ENCODE peak calls at places on chromosome 16, in four cellular contexts. D, J, B and F are unnamed samples.
A peak's percentile ranks its signal among the peaks of the same experiment; 100 is the strongest.

GRCh38 chr16:7185689-7186088 is 147.0 kb upstream of the RBFOX1 start:
- DNase-seq in D (no peak), B (no peak), J (no peak), F (no peak)

GRCh38 chr16:4404247-4404966 is 12.0 kb downstream of the CORO7 start:
- DNase-seq in D (peak; percentile 93), J (no peak), B (peak; percentile 32), F (peak; percentile 50)

GRCh38 chr16:66925322-66925840 is at the start of gene RRAD:
- DNase-seq in D (peak; percentile 67), B (peak; percentile 56), J (peak; percentile 73), F (peak; percentile 83)

GRCh38 chr16:54808890-54809289 is 121.8 kb upstream of the IRX5 start:
- DNase-seq in D (no peak), J (no peak), B (no peak), F (no peak)

GRCh38 chr16:51391798-51392511 is 240.9 kb upstream of the SALL1 start:
- DNase-seq in B (no peak), J (no peak), D (peak; percentile 83), F (no peak)

GRCh38 chr16:22646948-22647556 is 136.4 kb downstream of the NPIPB5 start:
- DNase-seq in B (no peak), D (no peak), J (no peak), F (no peak)

GRCh38 chr16:22614271-22614947 is 103.7 kb downstream of the NPIPB5 start:
- DNase-seq in J (no peak), B (peak; percentile 56), D (peak; percentile 28), F (no peak)

GRCh38 chr16:391885-392335 is 5.1 kb upstream of the NME4 start:
- DNase-seq in B (peak; percentile 65), J (peak; percentile 32), D (peak; percentile 97), F (no peak)

GRCh38 chr16:8493885-8494487 is 96.3 kb downstream of the TMEM114 start:
- DNase-seq in J (no peak), B (no peak), D (peak; percentile 50), F (no peak)

GRCh38 chr16:57127037-57127763 is 34.8 kb downstream of the CPNE2 start:
- DNase-seq in J (no peak), D (no peak), B (no peak), F (no peak)

GRCh38 chr16:57127836-57128235 is 35.5 kb downstream of the CPNE2 start:
- DNase-seq in J (no peak), D (no peak), B (no peak), F (no peak)

GRCh38 chr16:57123969-57124674 is 31.7 kb downstream of the CPNE2 start:
- DNase-seq in J (no peak), D (no peak), B (no peak), F (no peak)

GRCh38 chr16:57125969-57126368 is 33.6 kb downstream of the CPNE2 start:
- DNase-seq in B (no peak), D (no peak), J (no peak), F (no peak)

GRCh38 chr16:57126412-57126811 is 34.0 kb downstream of the CPNE2 start:
- DNase-seq in D (no peak), J (no peak), B (no peak), F (no peak)
- H3K36me3 ChIP-seq in D (no peaks in the 10 kb centered on the region), J (no peaks in the 10 kb centered on the region), B (no peaks in the 10 kb centered on the region), F (no peaks in the 10 kb centered on the region)

GRCh38 chr16:84614914-84615813 is 2.7 kb downstream of the COTL1 start:
- DNase-seq in B (no peak), J (no peak), D (no peak), F (no peak)
- TF ChIP-seq POLR2A in B (no peak), J (no peak), D (no peak), F (no peak)

DNA sequence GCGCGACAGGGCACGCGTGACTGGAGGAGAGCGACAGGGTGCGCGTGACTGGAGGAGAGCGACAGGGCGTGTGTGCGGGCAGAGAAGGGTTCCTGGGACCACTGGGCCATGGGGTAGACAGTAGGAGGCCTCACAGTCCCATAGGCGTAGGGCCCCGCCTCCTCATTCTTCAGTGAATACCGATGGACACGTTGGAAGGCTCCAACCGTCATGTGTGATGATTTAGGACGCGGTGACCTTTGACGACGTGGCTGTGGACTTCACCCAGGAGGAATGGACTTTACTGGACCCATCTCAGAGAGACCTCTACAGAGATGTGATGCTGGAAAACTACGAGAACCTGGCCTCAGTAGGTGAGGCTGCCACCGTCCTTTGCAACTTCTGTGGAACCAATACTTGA is 5.4 kb downstream of the ZNF778 start:
- DNase-seq in J (no peak), D (no peak), B (no peak), F (no peak)
- H3K36me3 ChIP-seq in J (peaks cover 17% of the 10 kb centered on the region), D (peaks cover 37% of the 10 kb centered on the region), B (peaks cover 41% of the 10 kb centered on the region), F (no peaks in the 10 kb centered on the region)

DNA sequence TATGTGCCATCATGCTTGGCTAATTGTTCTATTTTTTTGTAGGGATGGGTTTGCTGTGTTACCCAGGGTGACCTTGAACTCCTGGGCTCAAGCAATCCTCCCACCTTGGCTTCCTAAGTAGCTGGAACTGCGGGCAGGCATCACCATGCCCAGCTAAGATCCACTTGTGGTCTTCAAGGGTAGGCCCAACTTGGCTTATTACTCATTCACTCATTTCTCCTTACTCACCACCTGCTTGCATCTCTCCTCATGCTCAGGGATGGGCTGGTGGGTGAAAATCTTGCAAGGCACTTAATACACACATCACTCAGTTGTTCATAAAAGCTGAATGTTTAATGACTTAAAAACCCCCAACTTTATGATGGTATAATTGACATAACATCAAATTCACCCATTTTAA is 207.8 kb downstream of the SHISA9 start:
- DNase-seq in B (no peak), J (no peak), D (no peak), F (no peak)
- TF ChIP-seq POLR2A in B (no peak), J (no peak), D (no peak), F (no peak)

GRCh38 chr16:83830091-83830768 is 22.5 kb downstream of the HSBP1 start:
- DNase-seq in B (no peak), D (no peak), J (no peak), F (no peak)

GRCh38 chr16:83831451-83831987 is 23.7 kb downstream of the HSBP1 start:
- DNase-seq in J (no peak), B (no peak), D (no peak), F (no peak)

GRCh38 chr16:83833921-83834320 is 26.1 kb downstream of the HSBP1 start:
- DNase-seq in B (no peak), J (no peak), D (no peak), F (no peak)

GRCh38 chr16:83826146-83826913 is 18.6 kb downstream of the HSBP1 start:
- DNase-seq in B (peak; percentile 89), D (peak; percentile 97), J (peak; percentile 80), F (peak; percentile 93)

DNA sequence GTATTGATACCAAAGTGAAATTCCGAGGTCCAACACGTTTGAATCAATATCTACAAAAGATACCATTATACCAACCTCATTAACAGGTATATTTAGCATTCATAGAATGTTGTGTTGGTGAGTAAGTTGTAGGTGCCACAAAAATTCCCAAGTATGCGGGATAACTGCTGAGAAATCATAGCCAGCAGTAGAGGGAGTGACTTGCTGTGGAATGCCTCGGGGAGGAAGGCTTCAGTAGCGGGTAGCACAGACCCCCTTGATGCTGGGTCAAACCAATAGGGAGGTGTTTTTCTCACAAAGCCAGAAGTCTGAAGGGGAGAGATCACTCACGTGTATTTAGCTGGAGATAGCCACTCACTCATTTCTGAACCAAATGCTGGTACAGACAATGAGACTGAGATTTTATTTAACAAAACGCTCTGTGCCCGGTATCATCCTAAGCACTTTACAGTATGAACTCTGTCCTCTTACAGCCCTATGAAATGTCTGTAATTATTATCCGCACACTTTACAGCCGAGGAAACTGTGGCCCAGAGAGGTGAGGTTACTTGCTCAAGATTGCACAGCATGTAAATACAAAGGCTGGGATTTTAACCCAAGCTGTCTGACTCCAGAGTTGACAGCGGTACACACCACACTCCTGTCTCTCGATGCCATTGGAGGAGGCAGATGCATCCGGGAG is 23.1 kb downstream of the HSBP1 start:
- DNase-seq in B (no peak), D (no peak), J (no peak), F (no peak)
- H3K36me3 ChIP-seq in B (no peaks in the 10 kb centered on the region), D (no peaks in the 10 kb centered on the region), J (no peaks in the 10 kb centered on the region), F (no peaks in the 10 kb centered on the region)

GRCh38 chr16:88758944-88759244 is 26.1 kb downstream of the PIEZO1 start:
- DNase-seq in D (no peak), J (no peak), B (no peak), F (no peak)

GRCh38 chr16:88759976-88760350 is 25.1 kb downstream of the PIEZO1 start:
- DNase-seq in D (no peak), B (no peak), J (no peak), F (no peak)

GRCh38 chr16:88760424-88761142 is 24.4 kb downstream of the PIEZO1 start:
- DNase-seq in J (no peak), D (no peak), B (peak; percentile 77), F (no peak)

GRCh38 chr16:88758227-88758943 is 26.6 kb downstream of the PIEZO1 start:
- DNase-seq in J (no peak), D (no peak), B (no peak), F (no peak)

DNA sequence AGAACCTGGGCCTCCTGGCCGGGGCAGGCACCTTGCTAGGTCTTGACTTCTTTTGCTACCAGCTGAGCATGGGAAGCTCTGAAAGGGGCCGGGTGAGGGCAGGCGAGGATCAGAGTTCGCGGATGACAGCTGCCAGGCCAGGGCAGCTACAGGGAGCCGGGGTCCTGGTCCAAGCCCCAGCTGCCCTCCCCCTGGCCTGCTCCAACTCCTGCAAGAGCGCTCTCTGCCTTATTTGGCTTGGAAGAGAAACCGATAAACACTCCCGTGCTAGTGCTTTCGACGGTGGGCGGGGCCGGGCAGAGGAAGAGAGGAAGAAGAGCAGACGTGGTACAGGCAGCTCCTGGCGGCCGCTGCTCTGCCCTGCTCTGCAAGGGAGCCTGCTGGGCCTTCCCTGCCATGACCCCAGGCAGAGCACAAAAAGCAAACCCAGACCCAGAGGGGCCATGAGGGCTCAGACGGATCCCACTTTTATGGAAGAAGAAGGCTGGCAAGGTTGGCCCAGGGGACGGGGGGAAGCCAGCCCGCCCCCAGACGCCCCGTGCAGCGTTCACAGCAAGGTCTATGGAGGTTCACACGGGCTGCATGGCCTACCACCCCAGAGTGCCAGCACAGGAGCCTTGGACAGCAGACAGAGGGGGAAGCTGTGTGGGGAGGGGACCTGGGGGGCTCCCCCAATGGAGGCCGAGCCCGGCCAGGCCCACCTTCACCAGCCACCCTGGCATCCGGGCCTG is 25.6 kb downstream of the PIEZO1 start:
- DNase-seq in J (no peak), B (peak; percentile 85), D (no peak), F (peak; percentile 85)
- TF ChIP-seq POLR2A in J (no peak), B (peak; percentile 27), D (no peak), F (no peak)

DNA sequence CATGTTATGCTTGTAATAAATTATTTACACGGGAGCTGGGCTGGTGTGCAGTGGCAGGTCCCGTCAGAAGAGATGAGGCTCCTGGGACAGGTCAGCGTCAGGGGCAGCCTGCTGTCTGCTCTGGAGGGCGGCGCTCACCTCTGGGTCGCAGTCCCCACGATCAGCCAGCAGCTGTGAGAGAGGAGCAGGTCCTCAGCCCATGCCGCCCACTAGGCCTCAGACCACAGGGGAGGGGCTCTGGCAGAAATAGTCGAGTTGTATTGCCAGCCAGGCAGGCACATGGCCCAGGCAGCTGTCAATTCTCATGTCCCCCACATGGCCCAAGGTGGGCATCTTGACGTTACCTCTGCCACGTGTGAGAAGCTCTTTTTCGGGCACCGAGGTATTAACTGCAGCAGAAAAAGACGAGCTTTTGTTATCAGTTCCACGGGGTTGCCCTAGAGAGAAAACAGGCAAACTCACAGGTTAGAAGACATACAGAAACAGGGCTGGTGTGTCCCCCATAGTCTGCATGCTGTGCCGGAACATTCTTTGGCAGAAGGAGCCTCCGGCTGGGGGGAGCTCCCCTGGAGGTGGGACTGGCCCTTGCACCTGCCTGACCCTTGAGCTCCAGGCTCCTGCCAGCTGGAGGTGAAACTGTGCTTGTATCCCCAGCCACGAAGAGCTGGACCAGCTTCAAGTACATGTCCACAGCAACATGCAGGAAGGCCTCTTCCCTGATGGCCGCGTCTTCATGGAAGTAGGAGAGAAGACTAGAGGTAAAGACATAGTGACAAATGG is 17.4 kb downstream of the ZNF276 start:
- DNase-seq in B (no peak), J (no peak), D (no peak), F (no peak)
- H3K36me3 ChIP-seq in B (peaks cover 62% of the 10 kb centered on the region), J (peaks cover 41% of the 10 kb centered on the region), D (peaks cover 45% of the 10 kb centered on the region), F (no peaks in the 10 kb centered on the region)